ENCODE peak calls at places on chromosomes 7 and 10, in nine cellular contexts. Z is stomach, O is transverse colon, Q is ovary, E is cardiac muscle cell, Y is heart right ventricle, N is heart left ventricle, V is IMR-90, D is tibial nerve. U is an unnamed sample. For H3K4me1, the result is how much of the 10 kb centered on the place peaks cover.

GRCh38 chr10:65017523-65017922 is 1496.3 kb downstream of the REEP3 start:
- DNase-seq in O (no peak), Q (no peak), V (no peak), Y (no peak), Z (no peak), N (no peak), D (no peak), E (no peak), U (no peak)

GRCh38 chr7:105585850-105586500 is 4.7 kb upstream of the EFCAB10 start:
- DNase-seq in N (no peak), O (no peak), D (no peak), Y (no peak), E (no peak), Q (no peak), Z (no peak), V (no peak), U (no peak)

GRCh38 chr7:130874071-130874915 is 140.3 kb upstream of the KLF14 start:
- DNase-seq in O (no peak), D (no peak), N (no peak), Y (no peak), V (peak), Z (no peak), Q (no peak), E (no peak), U (no peak)

GRCh38 chr7:94529516-94529915 is 19.9 kb downstream of the CASD1 start:
- DNase-seq in V (peak), Y (no peak), N (no peak), Z (no peak), E (no peak), D (no peak), Q (no peak), O (no peak), U (no peak)

GRCh38 chr10:5891009-5891408 is 966 bp downstream of the FBH1 start:
- DNase-seq in N (no peak), D (no peak), E (no peak), Y (no peak), Q (no peak), O (no peak), Z (no peak), V (no peak), U (no peak)

GRCh38 chr10:103759100-103759781 is 96.1 kb downstream of the SH3PXD2A start:
- DNase-seq in E (peak), N (peak), V (peak), O (peak), D (no peak), Z (no peak), Y (no peak), Q (no peak), U (peak)

GRCh38 chr7:104814126-104814525 is 199.9 kb upstream of the KMT2E start:
- DNase-seq in N (no peak), D (no peak), Z (no peak), Y (no peak), V (no peak), E (no peak), O (no peak), Q (no peak), U (no peak)

GRCh38 chr7:158924956-158925355 is 68.6 kb downstream of the DYNC2I1 start:
- DNase-seq in V (peak), N (no peak), D (no peak), Q (no peak), Z (no peak), E (no peak), O (no peak), Y (no peak), U (no peak)

GRCh38 chr10:121306159-121306673 is 292.0 kb downstream of the FGFR2 start:
- DNase-seq in Y (no peak), O (no peak), V (no peak), Q (no peak), D (no peak), N (no peak), E (no peak), Z (no peak), U (no peak)

GRCh38 chr7:33981686-33982424 is 76.5 kb downstream of the BMPER start:
- DNase-seq in E (no peak), D (no peak), Z (no peak), Y (no peak), Q (no peak), V (peak), O (no peak), N (no peak), U (no peak)

GRCh38 chr7:103540338-103540737 is 94.3 kb upstream of the SLC26A5 start:
- DNase-seq in Q (no peak), E (no peak), N (no peak), D (no peak), Z (no peak), O (no peak), Y (no peak), V (no peak), U (no peak)
- H3K27ac ChIP-seq in Q (no peak), E (no peak), N (peak), D (no peak), Z (no peak), O (no peak), Y (peak), V (no peak), U (no peak)

GRCh38 chr7:116861717-116862116 is 670 bp upstream of the CAPZA2 start:
- DNase-seq in N (no peak), Y (no peak), Z (no peak), E (no peak), Q (no peak), O (no peak), V (no peak), D (no peak), U (no peak)

GRCh38 chr7:116859323-116859722 is 3.1 kb upstream of the CAPZA2 start:
- DNase-seq in Q (no peak), O (no peak), V (peak), N (no peak), E (no peak), D (no peak), Z (no peak), Y (no peak), U (no peak)

GRCh38 chr7:116864084-116864483 is 1.7 kb downstream of the CAPZA2 start:
- DNase-seq in E (peak), Q (no peak), O (no peak), V (no peak), Z (no peak), N (no peak), D (no peak), Y (no peak), U (no peak)

GRCh38 chr7:116863168-116863670 is 832 bp downstream of the CAPZA2 start:
- DNase-seq in Z (no peak), E (no peak), Q (peak), D (no peak), N (peak), Y (no peak), O (peak), V (peak), U (no peak)

GRCh38 chr7:116862234-116863167 is at the start of gene CAPZA2:
- DNase-seq in V (peak), Y (peak), D (peak), Q (peak), E (peak), N (peak), O (peak), Z (peak), U (peak)
- TF ChIP-seq CTCF in V (peak), Y (peak), D (peak), Q (no peak), E (peak), N (peak), O (peak), Z (no peak), U (peak)

DNA sequence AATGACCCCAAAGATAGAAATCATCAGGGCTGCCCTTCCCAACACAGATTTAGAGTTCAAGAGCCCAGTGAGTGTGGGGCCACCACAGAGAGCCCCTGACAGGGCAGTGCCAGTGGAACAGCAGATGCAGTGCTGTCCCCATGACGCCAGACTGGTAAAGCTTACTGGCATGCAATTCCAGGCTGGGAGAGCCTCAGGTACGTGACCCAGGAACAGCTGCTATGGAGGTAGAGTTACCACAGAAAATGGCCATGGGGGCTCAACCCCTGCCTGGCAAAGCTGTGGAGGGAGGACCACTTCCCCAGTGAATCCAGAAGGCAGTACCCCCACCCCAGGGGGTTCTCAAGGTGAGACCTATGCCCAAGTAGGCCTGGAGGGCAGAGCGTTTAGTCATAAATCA is 228.5 kb downstream of the POLR1F start:
- DNase-seq in V (no peak), Q (no peak), Y (no peak), N (no peak), E (no peak), O (no peak), Z (no peak), D (no peak), U (no peak)
- H3K4me1 ChIP-seq in V (under half), Q (under half), Y (under half), N (under half), E (under half), O (under half), Z (under half), D (under half), U (under half)

GRCh38 chr7:93232673-93233018 is 480 bp downstream of the VPS50 start:
- DNase-seq in E (no peak), V (no peak), D (no peak), Y (no peak), Q (no peak), Z (no peak), N (no peak), O (no peak), U (no peak)
- H3K27ac ChIP-seq in E (peak), V (peak), D (peak), Y (peak), Q (no peak), Z (no peak), N (peak), O (peak), U (no peak)

GRCh38 chr10:33252324-33252723 is 82.1 kb downstream of the NRP1 start:
- DNase-seq in E (no peak), O (no peak), Z (no peak), Q (no peak), D (no peak), V (no peak), Y (no peak), N (no peak), U (no peak)

GRCh38 chr10:33248638-33249037 is 85.8 kb downstream of the NRP1 start:
- DNase-seq in N (no peak), Y (no peak), V (peak), E (no peak), Q (no peak), Z (no peak), D (peak), O (no peak), U (no peak)

GRCh38 chr10:33247221-33247907 is 87.1 kb downstream of the NRP1 start:
- DNase-seq in V (no peak), E (no peak), Q (no peak), N (no peak), D (no peak), O (no peak), Y (no peak), Z (no peak), U (no peak)

GRCh38 chr10:33249659-33250058 is 84.8 kb downstream of the NRP1 start:
- DNase-seq in Z (no peak), N (no peak), V (no peak), O (no peak), E (no peak), Q (no peak), Y (no peak), D (no peak), U (no peak)

DNA sequence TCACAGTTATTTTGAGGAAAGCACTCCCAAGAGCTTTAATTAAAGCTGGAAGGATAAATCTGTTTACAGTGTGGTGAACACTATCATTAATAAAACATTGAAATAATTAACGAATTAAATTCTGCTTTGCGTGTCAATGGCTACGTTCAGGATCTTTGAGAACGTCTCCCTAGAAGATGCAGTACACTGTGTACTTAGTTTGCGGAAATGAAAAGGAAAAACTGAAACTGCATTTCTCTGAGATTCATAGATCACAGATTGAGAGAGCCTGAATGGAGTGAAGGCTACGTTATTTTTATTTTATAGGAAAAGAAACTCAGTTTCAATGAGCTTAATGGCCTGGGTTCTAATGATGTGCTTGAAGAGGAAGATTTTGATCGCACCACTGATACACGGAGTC is 85.3 kb downstream of the NRP1 start:
- DNase-seq in E (no peak), Z (no peak), V (no peak), Q (no peak), N (no peak), Y (no peak), D (no peak), O (no peak), U (no peak)
- TF ChIP-seq CTCF in E (no peak), Z (no peak), V (no peak), Q (no peak), N (no peak), Y (no peak), D (no peak), O (no peak), U (no peak)

GRCh38 chr10:34769941-34770340 is 45.2 kb downstream of the PARD3 start:
- DNase-seq in Y (no peak), E (no peak), O (no peak), N (no peak), V (no peak), Q (no peak), Z (no peak), D (no peak), U (no peak)

GRCh38 chr10:34773617-34774261 is 41.4 kb downstream of the PARD3 start:
- DNase-seq in Q (no peak), Y (no peak), N (no peak), E (no peak), V (no peak), O (no peak), Z (no peak), D (no peak), U (no peak)

GRCh38 chr10:34768261-34768971 is 46.7 kb downstream of the PARD3 start:
- DNase-seq in N (peak), Q (no peak), Z (peak), Y (peak), E (no peak), V (peak), D (no peak), O (peak), U (peak)

GRCh38 chr10:34768972-34769330 is 46.1 kb downstream of the PARD3 start:
- DNase-seq in N (no peak), Q (no peak), Y (no peak), V (no peak), Z (no peak), D (no peak), O (no peak), E (no peak), U (no peak)

DNA sequence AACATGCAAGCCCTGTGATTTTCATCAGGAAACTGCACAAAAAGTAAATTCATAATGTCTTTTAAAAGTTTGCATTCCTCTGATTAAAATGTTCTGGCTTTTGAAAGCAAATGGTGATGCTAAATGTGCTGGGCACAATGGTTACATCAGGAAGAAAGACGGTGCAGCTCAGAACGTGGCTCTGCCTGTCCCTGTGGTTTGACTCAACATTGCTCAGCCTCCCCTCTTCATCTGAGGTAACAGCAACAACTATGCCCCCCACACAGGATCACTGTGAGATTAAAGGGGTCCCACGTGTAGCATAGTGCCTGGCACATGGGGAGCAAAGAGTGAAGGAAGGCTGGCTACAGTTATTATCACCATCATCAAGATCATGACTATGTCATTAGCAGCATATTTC is 44.0 kb downstream of the PARD3 start:
- DNase-seq in Z (no peak), Q (no peak), N (no peak), D (no peak), O (no peak), V (no peak), Y (no peak), E (no peak), U (no peak)
- H3K4me1 ChIP-seq in Z (half or more), Q (under half), N (under half), D (under half), O (under half), V (under half), Y (under half), E (under half), U (under half)

GRCh38 chr7:157549612-157550299 is 213.0 kb downstream of the DNAJB6 start:
- DNase-seq in Y (no peak), O (no peak), D (no peak), V (no peak), Z (no peak), E (no peak), N (no peak), Q (peak), U (no peak)
- H3K27ac ChIP-seq in Y (no peak), O (no peak), D (no peak), V (no peak), Z (no peak), E (no peak), N (no peak), Q (no peak), U (no peak)